ENCODE peak calls at places on chromosomes 16 and 17, in seven cellular contexts. U is K562, C is HepG2, T is SK-N-SH, S is H1, E is HCT116, M is GM12878. I is an unnamed sample.

GRCh38 chr16:69105501-69106361 is at the start of gene HAS3:
- DNase-seq in U (peak), C (peak), T (peak), S (peak), E (peak), M (no peak), I (peak)

GRCh38 chr16:46884513-46885293 is 541 bp downstream of the GPT2 start:
- DNase-seq in U (no peak), C (no peak), T (peak), S (no peak), E (no peak), M (no peak), I (no peak)

GRCh38 chr17:61645898-61646297 is 54.9 kb upstream of the NACA2 start:
- DNase-seq in U (no peak), C (no peak), T (no peak), S (no peak), E (no peak), M (no peak), I (no peak)

GRCh38 chr17:614637-615546 is 99.7 kb downstream of the VPS53 start:
- DNase-seq in U (no peak), C (no peak), T (no peak), S (no peak), E (no peak), M (no peak), I (no peak)

GRCh38 chr16:11280616-11281522 is at the start of gene PRM1:
- DNase-seq in U (no peak), C (no peak), T (no peak), S (no peak), E (no peak), M (no peak), I (no peak)

GRCh38 chr16:88854306-88855111 is 2.2 kb downstream of the GALNS start:
- DNase-seq in U (peak), C (no peak), T (no peak), S (no peak), E (no peak), M (no peak), I (no peak)

GRCh38 chr16:69005641-69006355 is 99.7 kb upstream of the HAS3 start:
- DNase-seq in U (no peak), C (no peak), T (no peak), S (no peak), E (no peak), M (peak), I (no peak)

GRCh38 chr16:2234813-2235170 is 1.5 kb upstream of the DNASE1L2 start:
- DNase-seq in U (no peak), C (no peak), T (no peak), S (no peak), E (no peak), M (no peak), I (no peak)

GRCh38 chr17:17787568-17787967 is 49.2 kb downstream of the SREBF1 start:
- DNase-seq in U (no peak), C (no peak), T (no peak), S (no peak), E (no peak), M (no peak), I (no peak)

GRCh38 chr17:27940503-27940902 is 47.3 kb upstream of the LYRM9 start:
- DNase-seq in U (no peak), C (no peak), T (no peak), S (no peak), E (no peak), M (no peak), I (no peak)

GRCh38 chr16:15954814-15955151 is 5.4 kb downstream of the ABCC1 start:
- DNase-seq in U (no peak), C (no peak), T (no peak), S (no peak), E (no peak), M (no peak), I (no peak)

GRCh38 chr17:6269474-6269873 is 165.4 kb downstream of the AIPL1 start:
- DNase-seq in U (peak), C (no peak), T (no peak), S (peak), E (peak), M (no peak), I (no peak)
- TF ChIP-seq SIN3A in U (no peak), C (no peak), T (no peak), S (no peak), E (no peak), M (no peak), I (no peak)

DNA sequence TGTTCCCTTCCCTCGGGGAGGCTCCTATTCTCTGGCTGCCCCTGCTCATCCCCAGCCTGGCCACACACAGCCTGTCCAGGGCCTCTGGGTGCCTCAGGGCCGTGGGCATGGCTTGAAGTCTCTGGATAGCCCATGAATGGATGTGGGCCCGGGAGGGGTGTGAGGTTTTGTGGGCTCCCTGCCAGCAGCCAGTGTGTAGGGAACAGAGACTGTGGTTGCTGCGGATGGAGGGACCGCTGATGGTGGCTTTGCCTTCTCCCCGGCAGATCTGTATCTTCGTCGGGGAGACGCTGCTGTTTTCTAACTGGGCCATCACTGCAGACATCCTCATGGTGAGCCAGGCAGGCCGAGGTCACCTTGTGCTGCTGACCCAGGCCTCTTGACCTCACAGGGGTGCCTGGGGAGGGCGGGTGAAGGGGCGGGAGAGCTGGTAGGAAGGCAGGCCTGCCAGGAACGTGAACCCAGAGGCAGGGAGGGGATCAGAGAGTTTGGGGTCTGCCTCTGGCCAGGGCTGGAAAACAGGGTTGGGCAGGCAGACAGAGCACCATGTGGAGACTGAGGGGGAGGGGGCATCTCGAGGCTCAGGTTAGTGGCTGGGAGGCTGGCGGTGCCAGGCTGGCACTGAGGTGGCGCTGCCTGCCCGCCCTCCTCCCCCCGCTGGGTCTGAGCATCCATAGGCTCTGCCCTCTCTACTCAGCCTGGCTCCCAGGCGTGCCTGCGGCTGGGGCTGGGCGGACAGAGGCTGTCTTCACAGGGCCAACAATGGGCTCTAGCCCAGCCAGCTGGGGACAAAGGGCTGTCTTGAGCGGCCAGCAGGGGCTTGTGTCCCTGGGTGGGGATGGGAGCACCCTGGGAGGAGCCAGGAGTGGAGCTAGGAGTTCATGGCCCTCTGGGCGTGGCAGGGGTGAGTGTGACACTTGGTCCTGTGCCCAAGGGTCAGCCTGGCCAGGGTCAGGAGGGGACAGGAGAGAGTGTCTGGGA is 21.4 kb downstream of the MYBBP1A start:
- DNase-seq in U (no peak), C (peak), T (peak), S (no peak), E (no peak), M (no peak), I (no peak)
- TF ChIP-seq SIN3A in U (no peak), C (no peak), T (no peak), S (no peak), E (no peak), M (no peak), I (no peak)

GRCh38 chr17:28982191-28982793 is 23.5 kb downstream of the SEZ6 start:
- DNase-seq in U (no peak), C (peak), T (no peak), S (no peak), E (no peak), M (peak), I (no peak)
- TF ChIP-seq SIN3A in U (no peak), C (no peak), T (no peak), S (no peak), E (no peak), M (no peak), I (no peak)

GRCh38 chr16:27108826-27109665 is 42.3 kb downstream of the C16orf82 start:
- DNase-seq in U (no peak), C (no peak), T (no peak), S (no peak), E (no peak), M (no peak), I (no peak)
- TF ChIP-seq SIN3A in U (no peak), C (no peak), T (no peak), S (no peak), E (no peak), M (no peak), I (no peak)

DNA sequence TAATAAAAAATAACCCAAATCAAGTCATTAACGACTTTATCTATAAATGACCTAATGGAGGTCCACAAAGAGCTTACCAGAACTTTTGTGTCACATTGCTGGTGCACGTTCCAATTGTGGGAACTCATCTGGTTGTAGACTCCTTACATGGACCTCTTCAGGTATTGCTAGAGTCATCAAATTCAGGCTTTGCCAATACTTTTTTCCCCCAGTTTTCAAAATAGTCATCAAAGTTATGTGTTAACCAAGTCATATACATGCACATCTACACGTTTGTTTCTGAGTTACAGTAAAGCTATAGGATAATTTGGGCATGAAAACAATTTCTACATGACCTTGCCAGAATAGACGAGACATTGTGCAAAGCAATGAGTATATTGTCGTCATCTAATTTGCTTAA is 76.2 kb upstream of the ADAMTS18 start:
- DNase-seq in U (no peak), C (no peak), T (no peak), S (no peak), E (no peak), M (no peak), I (no peak)
- TF ChIP-seq SIN3A in U (no peak), C (no peak), T (no peak), S (no peak), E (no peak), M (no peak), I (no peak)

DNA sequence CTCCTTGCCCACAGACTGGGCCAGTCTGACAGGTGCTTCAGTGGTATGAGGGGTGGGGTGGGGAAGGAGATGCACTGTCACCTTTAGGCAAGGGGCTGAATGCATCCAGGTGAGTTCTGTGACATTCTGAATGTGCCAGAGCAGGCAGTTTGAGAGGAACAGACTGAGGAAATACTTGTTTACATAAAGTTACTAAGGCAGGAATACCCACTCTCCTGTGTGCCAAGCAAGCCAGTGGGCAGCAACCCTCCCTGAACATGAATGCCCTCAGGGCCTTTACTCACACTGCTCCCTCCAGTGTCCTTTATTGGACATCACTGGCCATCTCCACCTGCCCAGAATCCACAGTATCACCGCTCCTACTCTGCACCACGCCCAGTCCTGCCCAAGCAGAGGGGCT is 33.1 kb upstream of the ULK2 start:
- DNase-seq in U (no peak), C (no peak), T (no peak), S (no peak), E (no peak), M (no peak), I (no peak)
- TF ChIP-seq SIN3A in U (no peak), C (no peak), T (no peak), S (no peak), E (no peak), M (no peak), I (no peak)

GRCh38 chr17:2867441-2868424 is 71.5 kb downstream of the RAP1GAP2 start:
- DNase-seq in U (no peak), C (peak), T (no peak), S (peak), E (no peak), M (no peak), I (no peak)
- TF ChIP-seq SIN3A in U (no peak), C (no peak), T (no peak), S (peak), E (no peak), M (no peak), I (no peak)

I was measured in Panc1.